ENCODE peak calls at places on chromosome 7, in nine cellular contexts. E, X, B, M, I, K, O, L and P are unnamed samples.

GRCh38 chr7:151410405-151411390 is 860 bp upstream of the WDR86 start:
- DNase-seq in L (peak; percentile 73), K (no peak), B (peak; percentile 49), I (no peak), O (no peak), E (no peak), X (no peak), M (no peak), P (no peak)

GRCh38 chr7:28065721-28066285 is 114.8 kb downstream of the JAZF1 start:
- DNase-seq in E (no peak), L (no peak), M (no peak), O (no peak), I (no peak), X (no peak), K (no peak), B (no peak), P (no peak)

GRCh38 chr7:18235819-18236218 is 208.2 kb upstream of the PRPS1L1 start:
- DNase-seq in K (no peak), B (no peak), X (no peak), O (no peak), L (no peak), M (no peak), I (no peak), E (no peak), P (no peak)

GRCh38 chr7:108094375-108094774 is 35.8 kb downstream of the LAMB4 start:
- DNase-seq in M (no peak), I (no peak), B (no peak), X (no peak), L (no peak), E (no peak), K (no peak), O (no peak), P (no peak)

GRCh38 chr7:37277513-37277912 is 171.2 kb downstream of the ELMO1 start:
- DNase-seq in O (no peak), B (no peak), L (no peak), K (no peak), E (no peak), I (no peak), X (no peak), M (no peak), P (no peak)

GRCh38 chr7:156442503-156442902 is 198.1 kb upstream of the RNF32 start:
- DNase-seq in M (no peak), E (no peak), L (no peak), O (no peak), X (no peak), K (no peak), I (no peak), B (no peak), P (no peak)

GRCh38 chr7:78151229-78151628 is 352.7 kb downstream of the PHTF2 start:
- DNase-seq in O (no peak), L (no peak), X (no peak), K (no peak), I (no peak), B (no peak), E (no peak), M (no peak), P (no peak)

GRCh38 chr7:45267262-45267661 is 109.7 kb downstream of the RAMP3 start:
- DNase-seq in E (no peak), K (no peak), O (no peak), B (no peak), L (no peak), I (no peak), X (peak; percentile 9), M (no peak), P (no peak)

GRCh38 chr7:38315410-38315809 is 42.0 kb upstream of the TARP start:
- DNase-seq in X (no peak), K (no peak), B (no peak), O (no peak), L (no peak), M (no peak), E (no peak), I (no peak), P (no peak)

GRCh38 chr7:156898938-156899337 is 6.0 kb upstream of the LMBR1 start:
- DNase-seq in I (no peak), O (no peak), B (no peak), E (no peak), L (peak; percentile 38), X (no peak), M (no peak), K (no peak), P (no peak)

GRCh38 chr7:21076579-21076978 is 289.9 kb upstream of the SP8 start:
- DNase-seq in E (no peak), L (no peak), K (no peak), M (no peak), B (no peak), I (no peak), X (no peak), O (peak; percentile 43), P (no peak)

GRCh38 chr7:19362099-19362498 is 216.9 kb upstream of the FERD3L start:
- DNase-seq in I (no peak), M (no peak), E (no peak), X (peak; percentile 22), O (no peak), L (no peak), B (no peak), K (no peak), P (no peak)

GRCh38 chr7:6403907-6404306 is 43.8 kb downstream of the DAGLB start:
- DNase-seq in B (no peak), X (no peak), L (no peak), K (no peak), O (no peak), I (no peak), E (no peak), M (no peak), P (no peak)

GRCh38 chr7:87253589-87254087 is 34.1 kb upstream of the TMEM243 start:
- DNase-seq in B (no peak), E (no peak), I (no peak), K (no peak), O (no peak), M (no peak), L (no peak), X (no peak), P (no peak)

GRCh38 chr7:26449175-26450165 is 157.8 kb downstream of the SNX10 start:
- DNase-seq in K (no peak), E (no peak), I (no peak), L (no peak), M (no peak), O (no peak), X (peak; percentile 35), B (no peak), P (no peak)

GRCh38 chr7:4052126-4052525 is 630.0 kb upstream of the FOXK1 start:
- DNase-seq in E (no peak), O (no peak), I (no peak), B (no peak), K (no peak), M (no peak), L (no peak), X (no peak), P (no peak)

GRCh38 chr7:65503434-65504152 is 129.9 kb downstream of the ZNF92 start:
- DNase-seq in B (no peak), I (peak; percentile 35), K (no peak), L (no peak), E (no peak), X (no peak), M (no peak), O (no peak), P (no peak)

GRCh38 chr7:1899201-1899600 is 229.1 kb downstream of the ELFN1 start:
- DNase-seq in I (no peak), E (no peak), B (peak; percentile 40), L (no peak), K (no peak), O (no peak), M (no peak), X (peak; percentile 69), P (no peak)

GRCh38 chr7:157133304-157133703 is 5.4 kb upstream of the UBE3C start:
- DNase-seq in O (no peak), E (no peak), K (no peak), L (no peak), X (no peak), I (no peak), M (no peak), B (no peak), P (peak; percentile 15)

GRCh38 chr7:29102554-29103151 is 43.7 kb downstream of the CPVL start:
- DNase-seq in I (peak; percentile 20), O (peak; percentile 74), M (peak; percentile 83), E (peak; percentile 69), X (peak; percentile 56), L (peak; percentile 75), K (peak; percentile 69), B (peak; percentile 61), P (peak; percentile 76)

GRCh38 chr7:115630049-115630448 is 400.5 kb downstream of the TFEC start:
- DNase-seq in L (no peak), X (no peak), M (no peak), E (no peak), K (no peak), O (no peak), B (peak; percentile 47), I (no peak), P (no peak)
- H3K27ac ChIP-seq in L (no peak overlapping the region), X (no peak overlapping the region), M (no peak overlapping the region), E (no peak overlapping the region), K (no peak overlapping the region), O (no peak overlapping the region), B (no peak overlapping the region), I (no peak overlapping the region), P (no peak overlapping the region)

GRCh38 chr7:42925630-42926029 is 6.3 kb downstream of the PSMA2 start:
- DNase-seq in L (no peak), K (no peak), X (no peak), E (no peak), O (no peak), B (no peak), M (no peak), I (no peak), P (no peak)
- H3K36me3 ChIP-seq in L (peaks cover 41% of the 10 kb centered on the region), K (peaks cover 71% of the 10 kb centered on the region), X (peaks cover 47% of the 10 kb centered on the region), E (peaks cover 68% of the 10 kb centered on the region), O (peaks cover 45% of the 10 kb centered on the region), B (peaks cover 5% of the 10 kb centered on the region), M (peaks cover 3% of the 10 kb centered on the region), I (peaks cover 96% of the 10 kb centered on the region), P (peaks cover 70% of the 10 kb centered on the region)

DNA sequence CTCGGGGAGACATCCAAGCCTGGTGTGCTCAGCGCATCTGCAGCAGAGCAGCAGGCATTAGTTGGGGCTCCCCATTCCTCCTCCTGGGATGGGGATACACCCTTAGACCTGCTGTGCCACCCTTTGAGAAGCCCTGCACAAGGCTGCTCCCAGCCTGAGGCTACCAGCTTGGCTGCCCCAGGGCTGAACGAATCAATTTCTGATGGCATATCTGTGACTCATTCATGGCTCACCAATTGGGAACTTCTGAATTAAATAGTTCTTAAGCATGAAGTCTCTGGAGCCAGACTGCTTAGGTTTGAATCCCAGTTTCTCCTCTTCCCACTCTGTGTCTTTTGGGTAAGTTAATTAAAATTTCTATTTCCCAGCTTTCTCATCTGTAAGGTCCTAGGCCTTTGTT is 16.3 kb upstream of the GLI3 start:
- DNase-seq in M (no peak), L (no peak), X (no peak), B (no peak), E (no peak), O (no peak), K (no peak), I (no peak), P (no peak)
- H3K27ac ChIP-seq in M (no peak overlapping the region), L (no peak overlapping the region), X (no peak overlapping the region), B (no peak overlapping the region), E (no peak overlapping the region), O (no peak overlapping the region), K (no peak overlapping the region), I (no peak overlapping the region), P (no peak overlapping the region)

DNA sequence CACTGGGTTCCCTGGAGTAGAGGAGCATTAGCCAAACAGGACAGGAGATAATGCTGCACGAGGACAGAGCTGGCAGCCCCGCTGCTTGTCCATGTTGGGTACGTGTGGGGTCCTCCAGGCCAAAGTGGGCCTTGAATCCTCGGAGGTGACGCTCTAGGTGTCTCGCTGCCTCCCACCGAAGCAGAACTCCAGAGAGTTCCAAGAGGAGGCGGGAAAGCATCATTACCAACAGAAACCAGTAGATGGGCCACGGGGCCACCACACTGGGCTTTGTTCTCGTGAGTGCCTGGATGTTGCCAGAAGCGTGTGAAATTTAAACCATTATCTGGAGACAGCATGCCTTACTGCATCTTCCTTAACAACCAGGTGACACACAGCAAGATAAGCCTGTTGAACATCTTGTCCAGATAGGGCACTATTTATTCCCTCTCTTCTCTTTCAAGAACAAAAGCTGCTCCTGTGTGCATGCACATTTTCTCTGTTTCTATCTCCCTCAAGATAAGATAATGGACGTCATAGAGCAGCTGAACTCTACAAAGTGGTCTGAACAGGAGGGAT is 56.8 kb downstream of the TNS3 start:
- DNase-seq in O (no peak), I (no peak), B (no peak), L (no peak), M (peak; percentile 67), X (no peak), K (no peak), E (no peak), P (no peak)
- H3K36me3 ChIP-seq in O (peaks cover 9% of the 10 kb centered on the region), I (peaks cover 24% of the 10 kb centered on the region), B (peaks cover 3% of the 10 kb centered on the region), L (peaks cover 4% of the 10 kb centered on the region), M (peaks cover 11% of the 10 kb centered on the region), X (peaks cover 29% of the 10 kb centered on the region), K (peaks cover 30% of the 10 kb centered on the region), E (no peaks in the 10 kb centered on the region), P (no peaks in the 10 kb centered on the region)